ENCODE peak calls at places on chromosomes 6 and 20, in nine cellular contexts. G is DMS53, L is nucleus accumbens, P is IMR-90, K is RPMI7951, A is activated T-helper 1 cell treated with Interleukin-2 at 50 U/mL for 16 hours, Y is left lung, Q is GM06990, M is Panc1. I is an unnamed sample.

GRCh38 chr6:142013875-142014495 is 118.7 kb upstream of the GJE1 start:
- DNase-seq in M (no peak), Y (no peak), L (no peak), A (no peak), P (no peak), Q (no peak), G (no peak), K (peak), I (no peak)

GRCh38 chr6:72621243-72622093 is at the start of gene KCNQ5:
- DNase-seq in G (peak), A (no peak), Q (peak), P (no peak), M (no peak), Y (no peak), L (peak), K (no peak), I (no peak)

GRCh38 chr20:30168025-30168799 is 1089.3 kb upstream of the DEFB115 start:
- DNase-seq in M (no peak), G (no peak), Y (peak), L (no peak), Q (no peak), P (no peak), A (no peak), K (no peak), I (no peak)

GRCh38 chr6:77880501-77880900 is 227.7 kb downstream of the MEI4 start:
- DNase-seq in K (peak), L (no peak), M (no peak), Y (no peak), A (no peak), G (peak), Q (no peak), P (no peak), I (no peak)

GRCh38 chr6:51266569-51266968 is 447.9 kb downstream of the TFAP2B start:
- DNase-seq in L (no peak), P (no peak), Y (no peak), G (no peak), A (no peak), K (no peak), Q (no peak), M (no peak), I (no peak)

GRCh38 chr20:14337400-14338171 is at the start of gene FLRT3:
- DNase-seq in Q (peak), Y (peak), M (peak), P (peak), G (peak), L (peak), K (peak), A (no peak), I (peak)

GRCh38 chr20:63966172-63966943 is 3.4 kb downstream of the ZNF512B start:
- DNase-seq in Y (no peak), L (no peak), K (no peak), M (no peak), P (no peak), G (no peak), A (no peak), Q (no peak), I (no peak)

GRCh38 chr20:61940491-61940890 is 125.2 kb downstream of the TAF4 start:
- DNase-seq in P (no peak), M (no peak), Q (no peak), A (no peak), L (no peak), Y (no peak), G (no peak), K (no peak), I (no peak)

GRCh38 chr20:49501917-49502316 is 19.4 kb upstream of the KCNB1 start:
- DNase-seq in K (peak), P (peak), L (no peak), G (peak), M (no peak), Q (no peak), Y (no peak), A (no peak), I (no peak)

GRCh38 chr6:92577077-92577719 is 842.2 kb downstream of the EPHA7 start:
- DNase-seq in K (no peak), P (peak), Y (no peak), M (no peak), Q (no peak), L (no peak), G (peak), A (no peak), I (no peak)

GRCh38 chr6:10399451-10399850 is 15.4 kb downstream of the TFAP2A start:
- DNase-seq in Y (no peak), L (no peak), K (no peak), M (no peak), P (no peak), A (no peak), Q (no peak), G (no peak), I (no peak)

I was measured in glomerular endothelial cell.